ENCODE peak calls at places on chromosomes 2 and 18, in seven cellular contexts. K is NCI-H446; G is activated naive CD4-positive, alpha-beta T cell treated with Interleukin-2 at 50 U/mL for 16 hours; M is epithelial cell of esophagus; A is stimulated activated CD8-positive, alpha-beta memory T cell treated with anti-CD3 and anti-CD28 coated beads, Interleukin-4, amount 100 ng/mL, for 24 hours; B is NCI-H524; U is NCI-H1694 treated with DMSO at 0.1 percent for 48 hours. P is an unnamed sample.

GRCh38 chr2:70706026-70706795 is 61.8 kb downstream of the ADD2 start:
- DNase-seq in K (no peak), G (no peak), M (no peak), A (no peak), B (no peak), U (no peak), P (peak)

GRCh38 chr2:187174582-187174981 is 273.5 kb downstream of the CALCRL start:
- DNase-seq in K (no peak), G (no peak), M (no peak), A (no peak), B (peak), U (no peak), P (no peak)

GRCh38 chr18:69599377-69599776 is 198.7 kb downstream of the DOK6 start:
- DNase-seq in K (no peak), G (no peak), M (no peak), A (no peak), B (no peak), U (no peak), P (no peak)

GRCh38 chr18:51211552-51211951 is 14.1 kb upstream of the MEX3C start:
- DNase-seq in K (no peak), G (peak), M (peak), A (peak), B (no peak), U (peak), P (no peak)

GRCh38 chr2:223764796-223765195 is 72.6 kb downstream of the AP1S3 start:
- DNase-seq in K (no peak), G (no peak), M (no peak), A (no peak), B (no peak), U (no peak), P (no peak)

GRCh38 chr2:101808006-101808562 is 110.6 kb downstream of the MAP4K4 start:
- DNase-seq in K (no peak), G (no peak), M (no peak), A (no peak), B (no peak), U (no peak), P (no peak)

GRCh38 chr18:54684786-54685185 is 93.7 kb downstream of the DYNAP start:
- DNase-seq in K (no peak), G (no peak), M (no peak), A (no peak), B (peak), U (no peak), P (no peak)

GRCh38 chr18:63440219-63440618 is 17.9 kb upstream of the VPS4B start:
- DNase-seq in K (no peak), G (no peak), M (peak), A (no peak), B (no peak), U (no peak), P (no peak)

GRCh38 chr18:69638056-69638455 is 237.4 kb downstream of the DOK6 start:
- DNase-seq in K (no peak), G (no peak), M (no peak), A (no peak), B (no peak), U (no peak), P (no peak)

GRCh38 chr18:31402026-31402373 is 25.4 kb downstream of the DSG4 start:
- DNase-seq in K (no peak), G (no peak), M (peak), A (no peak), B (no peak), U (no peak), P (no peak)

GRCh38 chr18:59484796-59485328 is 125.8 kb upstream of the LMAN1 start:
- DNase-seq in K (no peak), G (no peak), M (peak), A (no peak), B (no peak), U (no peak), P (no peak)

GRCh38 chr18:55116855-55117254 is 157.6 kb upstream of the CCDC68 start:
- DNase-seq in K (no peak), G (no peak), M (no peak), A (no peak), B (no peak), U (no peak), P (no peak)

GRCh38 chr18:63785031-63785430 is 9.8 kb downstream of the SERPINB7 start:
- DNase-seq in K (no peak), G (no peak), M (no peak), A (no peak), B (no peak), U (no peak), P (no peak)

GRCh38 chr2:69013837-69014796 is 1.1 kb downstream of the ANTXR1 start:
- DNase-seq in K (peak), G (no peak), M (no peak), A (no peak), B (peak), U (peak), P (no peak)

GRCh38 chr2:144520718-144521487 is 984 bp upstream of the ZEB2 start:
- DNase-seq in K (peak), G (no peak), M (no peak), A (no peak), B (peak), U (no peak), P (no peak)

GRCh38 chr18:46555213-46555612 is 101.8 kb downstream of the LOXHD1 start:
- DNase-seq in K (no peak), G (no peak), M (no peak), A (no peak), B (no peak), U (no peak), P (no peak)

GRCh38 chr18:50707841-50708240 is 112.0 kb downstream of the MRO start:
- DNase-seq in K (no peak), G (no peak), M (peak), A (no peak), B (no peak), U (no peak), P (no peak)

GRCh38 chr18:12989397-12990127 is 1.6 kb upstream of the CEP192 start:
- DNase-seq in K (no peak), G (no peak), M (no peak), A (no peak), B (no peak), U (no peak), P (no peak)

GRCh38 chr2:235219048-235219447 is 267.2 kb downstream of the SH3BP4 start:
- DNase-seq in K (no peak), G (no peak), M (no peak), A (no peak), B (no peak), U (no peak), P (no peak)

GRCh38 chr2:83221258-83221657 is 1237.8 kb downstream of the SUCLG1 start:
- DNase-seq in K (no peak), G (no peak), M (peak), A (no peak), B (no peak), U (no peak), P (no peak)

GRCh38 chr2:96161785-96162367 is 16.6 kb upstream of the DUSP2 start:
- DNase-seq in K (no peak), G (no peak), M (no peak), A (no peak), B (no peak), U (no peak), P (no peak)

GRCh38 chr18:7467708-7468466 is 99.2 kb upstream of the PTPRM start:
- DNase-seq in K (no peak), G (no peak), M (peak), A (no peak), B (peak), U (no peak), P (no peak)

GRCh38 chr2:238517209-238517608 is 90.5 kb downstream of the ASB1 start:
- DNase-seq in K (no peak), G (no peak), M (no peak), A (no peak), B (no peak), U (no peak), P (no peak)

GRCh38 chr2:197279997-197280756 is 30.4 kb downstream of the ANKRD44 start:
- DNase-seq in K (no peak), G (no peak), M (no peak), A (no peak), B (no peak), U (no peak), P (no peak)

GRCh38 chr18:74283255-74283554 is 8.6 kb downstream of the CYB5A start:
- DNase-seq in K (no peak), G (no peak), M (peak), A (no peak), B (no peak), U (no peak), P (no peak)